ENCODE peak calls at places on chromosomes 6 and 20, in seven cellular contexts. One of them, this sample, is unnamed.
A peak's percentile ranks its signal among the peaks of the same experiment; 100 is the strongest.

GRCh38 chr6:26311012-26311384 is 54.0 kb upstream of the BTN3A2 start:
- DNase-seq in iPS-NIHi11: no peak
- DNase-seq in naive B cell: no peak
- DNase-seq in midbrain: peak; percentile 26
- DNase-seq in tibial artery: no peak
- DNase-seq in heart left ventricle: no peak
- DNase-seq in mesenchymal stem cell: peak; percentile 55
- DNase-seq in this sample: peak; percentile 49

GRCh38 chr6:12911387-12911960 is 194.9 kb downstream of the PHACTR1 start:
- DNase-seq in iPS-NIHi11: no peak
- DNase-seq in naive B cell: no peak
- DNase-seq in midbrain: peak; percentile 58
- DNase-seq in tibial artery: no peak
- DNase-seq in heart left ventricle: no peak
- DNase-seq in mesenchymal stem cell: peak; percentile 40
- DNase-seq in this sample: peak; percentile 28

GRCh38 chr6:26299286-26300042 is 65.5 kb upstream of the BTN3A2 start:
- DNase-seq in iPS-NIHi11: no peak
- DNase-seq in naive B cell: no peak
- DNase-seq in midbrain: no peak
- DNase-seq in tibial artery: no peak
- DNase-seq in heart left ventricle: no peak
- DNase-seq in mesenchymal stem cell: no peak
- DNase-seq in this sample: no peak

GRCh38 chr20:35134472-35134871 is 12.7 kb downstream of the EDEM2 start:
- DNase-seq in iPS-NIHi11: no peak
- DNase-seq in naive B cell: no peak
- DNase-seq in midbrain: no peak
- DNase-seq in tibial artery: peak; percentile 68
- DNase-seq in heart left ventricle: peak; percentile 55
- DNase-seq in mesenchymal stem cell: no peak
- DNase-seq in this sample: no peak

GRCh38 chr20:17210983-17211382 is 15.9 kb upstream of the PCSK2 start:
- DNase-seq in iPS-NIHi11: no peak
- DNase-seq in naive B cell: no peak
- DNase-seq in midbrain: no peak
- DNase-seq in tibial artery: no peak
- DNase-seq in heart left ventricle: no peak
- DNase-seq in mesenchymal stem cell: no peak
- DNase-seq in this sample: no peak

GRCh38 chr6:17703256-17703694 is 3.5 kb downstream of the NUP153 start:
- DNase-seq in iPS-NIHi11: no peak
- DNase-seq in naive B cell: peak; percentile 48
- DNase-seq in midbrain: no peak
- DNase-seq in tibial artery: peak; percentile 21
- DNase-seq in heart left ventricle: no peak
- DNase-seq in mesenchymal stem cell: peak; percentile 88
- DNase-seq in this sample: peak; percentile 52

GRCh38 chr6:113281014-113281810 is 575.9 kb upstream of the MARCKS start:
- DNase-seq in iPS-NIHi11: no peak
- DNase-seq in naive B cell: no peak
- DNase-seq in midbrain: no peak
- DNase-seq in tibial artery: no peak
- DNase-seq in heart left ventricle: no peak
- DNase-seq in mesenchymal stem cell: peak; percentile 26
- DNase-seq in this sample: no peak

GRCh38 chr20:64113796-64114355 is 6.5 kb upstream of the NPBWR2 start:
- DNase-seq in iPS-NIHi11: peak; percentile 6
- DNase-seq in naive B cell: no peak
- DNase-seq in midbrain: no peak
- DNase-seq in tibial artery: no peak
- DNase-seq in heart left ventricle: peak; percentile 13
- DNase-seq in mesenchymal stem cell: no peak
- DNase-seq in this sample: no peak

GRCh38 chr6:100099189-100100074 is 105.4 kb upstream of the MCHR2 start:
- DNase-seq in iPS-NIHi11: no peak
- DNase-seq in naive B cell: no peak
- DNase-seq in midbrain: peak; percentile 35
- DNase-seq in tibial artery: no peak
- DNase-seq in heart left ventricle: no peak
- DNase-seq in mesenchymal stem cell: peak; percentile 30
- DNase-seq in this sample: peak; percentile 34

GRCh38 chr20:63167026-63167917 is 48.7 kb downstream of the YTHDF1 start:
- DNase-seq in iPS-NIHi11: peak; percentile 73
- DNase-seq in naive B cell: no peak
- DNase-seq in midbrain: no peak
- DNase-seq in tibial artery: no peak
- DNase-seq in heart left ventricle: peak; percentile 15
- DNase-seq in mesenchymal stem cell: no peak
- DNase-seq in this sample: no peak

GRCh38 chr6:21748343-21749063 is 155.0 kb downstream of the SOX4 start:
- DNase-seq in iPS-NIHi11: peak; percentile 38
- DNase-seq in naive B cell: no peak
- DNase-seq in midbrain: no peak
- DNase-seq in tibial artery: no peak
- DNase-seq in heart left ventricle: no peak
- DNase-seq in mesenchymal stem cell: no peak
- DNase-seq in this sample: peak; percentile 4

GRCh38 chr6:150491131-150491795 is 108.4 kb upstream of the PLEKHG1 start:
- DNase-seq in iPS-NIHi11: no peak
- DNase-seq in naive B cell: no peak
- DNase-seq in midbrain: no peak
- DNase-seq in tibial artery: no peak
- DNase-seq in heart left ventricle: no peak
- DNase-seq in mesenchymal stem cell: no peak
- DNase-seq in this sample: no peak

GRCh38 chr6:89412071-89413005 is at the start of gene RRAGD:
- DNase-seq in iPS-NIHi11: peak; percentile 82
- DNase-seq in naive B cell: peak; percentile 60
- DNase-seq in midbrain: peak; percentile 79
- DNase-seq in tibial artery: peak; percentile 81
- DNase-seq in heart left ventricle: peak; percentile 84
- DNase-seq in mesenchymal stem cell: peak; percentile 46
- DNase-seq in this sample: peak; percentile 74

GRCh38 chr20:53847843-53848185 is 222.6 kb downstream of the BCAS1 start:
- DNase-seq in iPS-NIHi11: no peak
- DNase-seq in naive B cell: peak; percentile 45
- DNase-seq in midbrain: no peak
- DNase-seq in tibial artery: no peak
- DNase-seq in heart left ventricle: no peak
- DNase-seq in mesenchymal stem cell: no peak
- DNase-seq in this sample: no peak

GRCh38 chr6:64012351-64013060 is 376.9 kb downstream of the PHF3 start:
- DNase-seq in iPS-NIHi11: peak; percentile 44
- DNase-seq in naive B cell: no peak
- DNase-seq in midbrain: peak; percentile 72
- DNase-seq in tibial artery: no peak
- DNase-seq in heart left ventricle: no peak
- DNase-seq in mesenchymal stem cell: peak; percentile 85
- DNase-seq in this sample: no peak

GRCh38 chr20:48722002-48722731 is 105.6 kb downstream of the PREX1 start:
- DNase-seq in iPS-NIHi11: no peak
- DNase-seq in naive B cell: peak; percentile 25
- DNase-seq in midbrain: peak; percentile 58
- DNase-seq in tibial artery: peak; percentile 82
- DNase-seq in heart left ventricle: no peak
- DNase-seq in mesenchymal stem cell: peak; percentile 46
- DNase-seq in this sample: no peak

GRCh38 chr6:36309900-36310299 is 26.8 kb downstream of the BNIP5 start:
- DNase-seq in iPS-NIHi11: no peak
- DNase-seq in naive B cell: no peak
- DNase-seq in midbrain: no peak
- DNase-seq in tibial artery: no peak
- DNase-seq in heart left ventricle: no peak
- DNase-seq in mesenchymal stem cell: no peak
- DNase-seq in this sample: no peak

GRCh38 chr6:18100296-18100695 is 22.2 kb downstream of the NHLRC1 start:
- DNase-seq in iPS-NIHi11: no peak
- DNase-seq in naive B cell: no peak
- DNase-seq in midbrain: peak; percentile 75
- DNase-seq in tibial artery: no peak
- DNase-seq in heart left ventricle: no peak
- DNase-seq in mesenchymal stem cell: no peak
- DNase-seq in this sample: no peak

GRCh38 chr6:137661601-137662000 is 167.4 kb upstream of the OLIG3 start:
- DNase-seq in iPS-NIHi11: peak; percentile 61
- DNase-seq in naive B cell: no peak
- DNase-seq in midbrain: no peak
- DNase-seq in tibial artery: peak; percentile 24
- DNase-seq in heart left ventricle: peak; percentile 38
- DNase-seq in mesenchymal stem cell: no peak
- DNase-seq in this sample: peak; percentile 40

GRCh38 chr20:32973077-32973717 is 31.0 kb downstream of the SUN5 start:
- DNase-seq in iPS-NIHi11: no peak
- DNase-seq in naive B cell: no peak
- DNase-seq in midbrain: no peak
- DNase-seq in tibial artery: no peak
- DNase-seq in heart left ventricle: no peak
- DNase-seq in mesenchymal stem cell: no peak
- DNase-seq in this sample: no peak

GRCh38 chr6:41466437-41466990 is 79.7 kb upstream of the FOXP4 start:
- DNase-seq in iPS-NIHi11: no peak
- DNase-seq in naive B cell: no peak
- DNase-seq in midbrain: no peak
- DNase-seq in tibial artery: no peak
- DNase-seq in heart left ventricle: no peak
- DNase-seq in mesenchymal stem cell: no peak
- DNase-seq in this sample: no peak

GRCh38 chr6:157240059-157240959 is 83.0 kb downstream of the TMEM242 start:
- DNase-seq in iPS-NIHi11: no peak
- DNase-seq in naive B cell: no peak
- DNase-seq in midbrain: peak; percentile 13
- DNase-seq in tibial artery: peak; percentile 90
- DNase-seq in heart left ventricle: peak; percentile 63
- DNase-seq in mesenchymal stem cell: peak; percentile 25
- DNase-seq in this sample: no peak

GRCh38 chr6:133587841-133588240 is 301.1 kb upstream of the TCF21 start:
- DNase-seq in iPS-NIHi11: no peak
- DNase-seq in naive B cell: no peak
- DNase-seq in midbrain: no peak
- DNase-seq in tibial artery: no peak
- DNase-seq in heart left ventricle: no peak
- DNase-seq in mesenchymal stem cell: no peak
- DNase-seq in this sample: no peak

GRCh38 chr6:83092756-83093399 is 25.4 kb downstream of the DOP1A start:
- DNase-seq in iPS-NIHi11: no peak
- DNase-seq in naive B cell: no peak
- DNase-seq in midbrain: no peak
- DNase-seq in tibial artery: no peak
- DNase-seq in heart left ventricle: no peak
- DNase-seq in mesenchymal stem cell: peak; percentile 25
- DNase-seq in this sample: no peak

GRCh38 chr6:46490425-46491200 is 636 bp downstream of the RCAN2 start:
- DNase-seq in iPS-NIHi11: peak; percentile 74
- DNase-seq in naive B cell: no peak
- DNase-seq in midbrain: peak; percentile 53
- DNase-seq in tibial artery: peak; percentile 32
- DNase-seq in heart left ventricle: peak; percentile 61
- DNase-seq in mesenchymal stem cell: peak; percentile 6
- DNase-seq in this sample: peak; percentile 25

GRCh38 chr6:38078671-38079070 is 259.1 kb downstream of the ZFAND3 start:
- DNase-seq in iPS-NIHi11: no peak
- DNase-seq in naive B cell: no peak
- DNase-seq in midbrain: no peak
- DNase-seq in tibial artery: no peak
- DNase-seq in heart left ventricle: no peak
- DNase-seq in mesenchymal stem cell: peak; percentile 41
- DNase-seq in this sample: no peak

GRCh38 chr6:38134704-38135088 is 315.2 kb downstream of the ZFAND3 start:
- DNase-seq in iPS-NIHi11: no peak
- DNase-seq in naive B cell: no peak
- DNase-seq in midbrain: no peak
- DNase-seq in tibial artery: no peak
- DNase-seq in heart left ventricle: peak; percentile 41
- DNase-seq in mesenchymal stem cell: no peak
- DNase-seq in this sample: no peak

GRCh38 chr6:147615659-147616456 is 107.4 kb downstream of the SAMD5 start:
- DNase-seq in iPS-NIHi11: no peak
- DNase-seq in naive B cell: no peak
- DNase-seq in midbrain: no peak
- DNase-seq in tibial artery: no peak
- DNase-seq in heart left ventricle: no peak
- DNase-seq in mesenchymal stem cell: no peak
- DNase-seq in this sample: no peak

GRCh38 chr6:93721386-93722048 is 302.2 kb upstream of the EPHA7 start:
- DNase-seq in iPS-NIHi11: peak; percentile 62
- DNase-seq in naive B cell: no peak
- DNase-seq in midbrain: peak; percentile 17
- DNase-seq in tibial artery: no peak
- DNase-seq in heart left ventricle: no peak
- DNase-seq in mesenchymal stem cell: peak; percentile 48
- DNase-seq in this sample: peak; percentile 0

GRCh38 chr6:31888281-31889258 is 8.9 kb downstream of the EHMT2 start:
- DNase-seq in iPS-NIHi11: peak; percentile 86
- DNase-seq in naive B cell: peak; percentile 42
- DNase-seq in midbrain: no peak
- DNase-seq in tibial artery: no peak
- DNase-seq in heart left ventricle: no peak
- DNase-seq in mesenchymal stem cell: no peak
- DNase-seq in this sample: peak; percentile 38

GRCh38 chr6:138975815-138976214 is 12.2 kb downstream of the REPS1 start:
- DNase-seq in iPS-NIHi11: no peak
- DNase-seq in naive B cell: no peak
- DNase-seq in midbrain: no peak
- DNase-seq in tibial artery: no peak
- DNase-seq in heart left ventricle: no peak
- DNase-seq in mesenchymal stem cell: no peak
- DNase-seq in this sample: no peak

This sample was measured in OCI-LY7.